ENCODE peak calls at places on chromosomes 4 and X, in eight cellular contexts. X is adrenal gland, I is A549, P is body of pancreas, L is sigmoid colon, N is HCT116, U is NB4, R is GM12892. Z is an unnamed sample.

GRCh38 chrX:38987135-38987780 is 186.0 kb downstream of the MID1IP1 start:
- DNase-seq in X (no peak), I (no peak), P (no peak), L (no peak), N (no peak), U (peak; percentile 64), R (no peak), Z (no peak)

GRCh38 chr4:29326816-29327215 is 1393.4 kb upstream of the PCDH7 start:
- DNase-seq in X (no peak), I (no peak), P (no peak), L (no peak), N (no peak), U (no peak), R (no peak), Z (no peak)

GRCh38 chrX:41526925-41527324 is 79.8 kb downstream of the NYX start:
- DNase-seq in X (no peak), I (peak; percentile 64), P (no peak), L (no peak), N (no peak), U (no peak), R (no peak), Z (no peak)

GRCh38 chrX:125203737-125204578 is 115.7 kb upstream of the TEX13C start:
- DNase-seq in X (peak; percentile 69), I (peak; percentile 32), P (peak; percentile 13), L (no peak), N (no peak), U (no peak), R (no peak), Z (peak; percentile 88)

GRCh38 chr4:149980941-149981340 is 97.3 kb upstream of the DCLK2 start:
- DNase-seq in X (peak; percentile 80), I (peak; percentile 59), P (peak; percentile 56), L (peak; percentile 68), N (peak; percentile 33), U (peak; percentile 47), R (no peak), Z (no peak)

GRCh38 chrX:119605398-119605738 is 856 bp downstream of the NKRF start:
- DNase-seq in X (peak; percentile 56), I (peak; percentile 1), P (no peak), L (no peak), N (no peak), U (peak; percentile 52), R (no peak), Z (no peak)

GRCh38 chrX:24428518-24428917 is 36.6 kb upstream of the PDK3 start:
- DNase-seq in X (no peak), I (no peak), P (no peak), L (no peak), N (no peak), U (no peak), R (no peak), Z (no peak)

GRCh38 chr4:6308890-6309643 is 39.4 kb downstream of the WFS1 start:
- DNase-seq in X (no peak), I (peak; percentile 29), P (no peak), L (no peak), N (no peak), U (no peak), R (no peak), Z (no peak)

GRCh38 chrX:49187028-49187394 is 838 bp upstream of the PRICKLE3 start:
- DNase-seq in X (no peak), I (no peak), P (no peak), L (no peak), N (no peak), U (no peak), R (no peak), Z (no peak)

GRCh38 chrX:49186125-49187027 is at the start of gene PRICKLE3:
- DNase-seq in X (peak; percentile 89), I (peak; percentile 84), P (peak; percentile 84), L (peak; percentile 92), N (no peak), U (peak; percentile 85), R (peak; percentile 73), Z (peak; percentile 69)

GRCh38 chrX:49183701-49184281 is 2.4 kb downstream of the PRICKLE3 start:
- DNase-seq in X (no peak), I (no peak), P (no peak), L (peak; percentile 73), N (no peak), U (no peak), R (no peak), Z (no peak)

GRCh38 chrX:49185062-49185394 is 1.1 kb downstream of the PRICKLE3 start:
- DNase-seq in X (no peak), I (no peak), P (no peak), L (no peak), N (no peak), U (no peak), R (no peak), Z (no peak)

DNA sequence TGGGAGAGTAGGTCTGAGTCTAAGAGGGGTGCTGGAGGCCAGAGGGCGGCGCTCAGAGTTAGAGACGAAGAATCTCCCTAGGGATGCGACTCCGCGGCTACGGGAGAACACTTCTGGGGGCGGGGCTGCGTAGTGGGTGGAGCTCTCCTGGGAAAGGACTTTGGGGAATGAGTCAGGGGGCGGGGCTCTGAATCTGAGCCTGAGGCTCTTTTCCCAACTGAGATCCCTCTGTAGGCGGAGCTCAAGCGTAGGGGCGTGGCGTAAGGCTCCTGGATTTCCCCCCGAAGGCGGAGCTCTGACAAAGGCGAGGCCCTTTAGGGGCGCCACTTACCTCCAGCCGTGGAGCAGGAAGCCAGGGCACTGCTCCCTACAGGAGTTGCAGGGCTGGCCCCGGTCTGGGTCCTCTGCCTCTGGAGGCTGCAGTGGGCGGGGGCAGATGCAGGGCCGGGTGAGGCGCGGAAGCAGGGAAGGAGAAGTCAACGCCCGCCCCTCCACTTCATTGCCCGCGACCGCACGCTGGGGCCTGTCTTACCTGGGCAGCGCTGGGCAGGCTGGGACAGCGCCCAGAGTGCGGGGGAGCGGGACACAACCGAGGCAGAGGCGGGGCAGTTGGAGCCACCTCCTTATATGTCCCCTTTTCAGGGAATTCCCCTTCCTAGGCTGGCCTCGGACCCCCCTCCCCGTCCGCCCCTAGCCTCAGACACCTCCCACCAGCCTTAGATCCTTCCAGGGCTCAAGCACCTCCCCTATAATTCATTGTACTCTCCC is 1.7 kb downstream of the PRICKLE3 start:
- DNase-seq in X (peak; percentile 96), I (peak; percentile 95), P (peak; percentile 91), L (peak; percentile 97), N (peak; percentile 86), U (peak; percentile 86), R (no peak), Z (peak; percentile 91)
- TF ChIP-seq POLR2A in X (peak; percentile 36), I (peak; percentile 62), P (peak; percentile 54), L (peak; percentile 45), N (peak; percentile 57), U (no peak), R (peak; percentile 35), Z (no peak)

GRCh38 chr4:32454482-32454881 is 1734.3 kb downstream of the PCDH7 start:
- DNase-seq in X (no peak), I (no peak), P (no peak), L (no peak), N (no peak), U (no peak), R (no peak), Z (no peak)

GRCh38 chr4:32460972-32461371 is 1740.8 kb downstream of the PCDH7 start:
- DNase-seq in X (no peak), I (no peak), P (no peak), L (no peak), N (no peak), U (no peak), R (no peak), Z (no peak)

GRCh38 chr4:32455231-32455630 is 1735.1 kb downstream of the PCDH7 start:
- DNase-seq in X (no peak), I (no peak), P (no peak), L (no peak), N (no peak), U (no peak), R (no peak), Z (no peak)
- TF ChIP-seq POLR2A in X (no peak), I (no peak), P (no peak), L (no peak), N (no peak), U (no peak), R (no peak), Z (no peak)

GRCh38 chrX:2282490-2283090 is 218.2 kb downstream of the DHRSX start:
- DNase-seq in X (no peak), I (no peak), P (no peak), L (no peak), N (no peak), U (no peak), R (no peak), Z (no peak)

GRCh38 chrX:2283111-2283847 is 217.5 kb downstream of the DHRSX start:
- DNase-seq in X (no peak), I (no peak), P (no peak), L (no peak), N (no peak), U (no peak), R (no peak), Z (peak; percentile 36)

GRCh38 chrX:2284601-2285000 is 216.2 kb downstream of the DHRSX start:
- DNase-seq in X (no peak), I (no peak), P (no peak), L (no peak), N (no peak), U (no peak), R (no peak), Z (no peak)

GRCh38 chrX:2284133-2284532 is 216.6 kb downstream of the DHRSX start:
- DNase-seq in X (no peak), I (no peak), P (no peak), L (no peak), N (no peak), U (no peak), R (no peak), Z (no peak)

DNA sequence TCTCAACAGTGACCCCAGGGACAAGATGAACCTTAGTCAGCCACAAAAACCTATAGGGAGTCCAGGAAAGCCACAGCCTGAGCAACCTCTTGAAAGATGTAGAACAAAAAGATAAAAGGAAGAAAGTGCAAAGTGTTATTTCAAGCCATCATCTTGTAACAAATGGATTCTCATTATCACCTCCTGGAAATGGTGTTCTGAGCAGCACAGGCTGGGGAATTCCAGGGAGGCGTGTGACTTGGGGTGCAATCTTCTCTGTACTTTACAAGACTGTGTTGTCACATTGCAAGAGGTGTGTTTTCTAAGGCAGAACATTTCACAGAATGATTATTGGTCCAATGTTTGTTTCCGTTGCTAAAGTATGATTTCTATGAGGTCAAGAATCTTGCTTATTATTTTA is 214.0 kb downstream of the DHRSX start:
- DNase-seq in X (no peak), I (no peak), P (no peak), L (no peak), N (no peak), U (no peak), R (no peak), Z (peak; percentile 45)
- TF ChIP-seq POLR2A in X (no peak), I (no peak), P (no peak), L (no peak), N (no peak), U (no peak), R (no peak), Z (no peak)

GRCh38 chrX:156001001-156001666 is 3.6 kb downstream of the IL9R start:
- DNase-seq in X (no peak), I (no peak), P (no peak), L (no peak), N (no peak), U (no peak), R (no peak), Z (peak; percentile 82)

GRCh38 chrX:156003486-156004185 is 6.1 kb downstream of the IL9R start:
- DNase-seq in X (no peak), I (no peak), P (no peak), L (no peak), N (no peak), U (no peak), R (no peak), Z (no peak)

GRCh38 chrX:156004256-156004655 is 6.8 kb downstream of the IL9R start:
- DNase-seq in X (no peak), I (no peak), P (no peak), L (no peak), N (no peak), U (no peak), R (no peak), Z (peak; percentile 72)

GRCh38 chrX:156001667-156002021 is 4.1 kb downstream of the IL9R start:
- DNase-seq in X (no peak), I (no peak), P (no peak), L (no peak), N (no peak), U (peak; percentile 81), R (no peak), Z (no peak)

GRCh38 chrX:156002517-156002916 is 5.0 kb downstream of the IL9R start:
- DNase-seq in X (no peak), I (no peak), P (no peak), L (no peak), N (no peak), U (peak; percentile 39), R (no peak), Z (peak; percentile 66)
- TF ChIP-seq POLR2A in X (no peak), I (no peak), P (no peak), L (no peak), N (no peak), U (no peak), R (no peak), Z (no peak)

Z was measured in lower leg skin.